ENCODE peak calls at places on chromosomes 7 and 10, in six cellular contexts. C is breast epithelium; T is CD8-positive, alpha-beta memory T cell; K is Peyer's patch; F is CD4-positive, CD25-positive, alpha-beta regulatory T cell; M is foreskin keratinocyte. O is an unnamed sample.

GRCh38 chr10:73814896-73815718 is 3.7 kb upstream of the NDST2 start:
- DNase-seq in K (no peak), F (no peak), T (no peak), M (no peak), C (no peak), O (no peak)

GRCh38 chr7:66281678-66282593 is 76.8 kb downstream of the TPST1 start:
- DNase-seq in M (peak; percentile 74), K (no peak), F (no peak), C (no peak), T (no peak), O (no peak)

GRCh38 chr10:77520995-77521394 is 116.6 kb downstream of the KCNMA1 start:
- DNase-seq in F (no peak), K (no peak), M (no peak), T (no peak), C (no peak), O (no peak)

GRCh38 chr10:69088801-69089501 is 1.0 kb downstream of the SRGN start:
- DNase-seq in M (no peak), F (peak; percentile 85), C (no peak), K (no peak), T (peak; percentile 70), O (no peak)

GRCh38 chr10:72250666-72251065 is 23.1 kb upstream of the DDIT4 start:
- DNase-seq in M (no peak), C (no peak), T (no peak), K (peak; percentile 64), F (no peak), O (no peak)

GRCh38 chr10:2111936-2112335 is 374.6 kb upstream of the ADARB2 start:
- DNase-seq in M (peak; percentile 100), F (no peak), C (no peak), K (no peak), T (no peak), O (no peak)

GRCh38 chr7:94588090-94588489 is 67.8 kb downstream of the SGCE start:
- DNase-seq in T (no peak), C (no peak), M (no peak), F (no peak), K (no peak), O (no peak)

GRCh38 chr7:43022008-43022407 is 89.8 kb downstream of the MRPL32 start:
- DNase-seq in C (no peak), M (no peak), T (no peak), F (no peak), K (no peak), O (no peak)

GRCh38 chr7:415646-416525 is 103.8 kb downstream of the PDGFA start:
- DNase-seq in F (no peak), K (no peak), T (peak; percentile 14), C (peak; percentile 45), M (no peak), O (no peak)

GRCh38 chr10:122492955-122493597 is 31.7 kb downstream of the HTRA1 start:
- DNase-seq in C (no peak), T (no peak), K (no peak), M (no peak), F (no peak), O (no peak)

GRCh38 chr10:118971876-118972275 is 57.6 kb upstream of the NANOS1 start:
- DNase-seq in C (no peak), K (no peak), M (no peak), T (no peak), F (no peak), O (no peak)

GRCh38 chr10:46234431-46235060 is 52.3 kb upstream of the ANTXRL start:
- DNase-seq in T (no peak), C (peak; percentile 35), M (no peak), F (no peak), K (peak; percentile 22), O (no peak)

GRCh38 chr7:3846738-3847137 is 545.7 kb downstream of the SDK1 start:
- DNase-seq in K (no peak), M (no peak), F (no peak), C (no peak), T (no peak), O (no peak)

GRCh38 chr10:61257956-61258496 is 195.2 kb downstream of the TMEM26 start:
- DNase-seq in M (no peak), F (no peak), K (no peak), T (no peak), C (no peak), O (no peak)

GRCh38 chr10:99513061-99513460 is 19.7 kb upstream of the NKX2-3 start:
- DNase-seq in T (no peak), K (no peak), C (no peak), M (no peak), F (no peak), O (no peak)

GRCh38 chr7:39073432-39073831 is 95.7 kb downstream of the POU6F2 start:
- DNase-seq in C (no peak), T (no peak), F (no peak), K (no peak), M (no peak), O (no peak)

GRCh38 chr10:119495061-119495505 is 47.4 kb downstream of the RGS10 start:
- DNase-seq in K (no peak), C (no peak), F (no peak), M (no peak), T (no peak), O (no peak)

GRCh38 chr10:95237376-95238170 is 43.5 kb downstream of the ACSM6 start:
- DNase-seq in T (no peak), M (no peak), C (no peak), F (no peak), K (no peak), O (no peak)

GRCh38 chr7:12299367-12299766 is 88.3 kb downstream of the TMEM106B start:
- DNase-seq in K (no peak), T (no peak), M (no peak), F (no peak), C (no peak), O (no peak)

GRCh38 chr7:36131026-36131425 is 22.0 kb upstream of the EEPD1 start:
- DNase-seq in K (no peak), M (no peak), C (no peak), F (no peak), T (no peak), O (no peak)

GRCh38 chr7:102273749-102274712 is 12.6 kb upstream of the SH2B2 start:
- DNase-seq in F (no peak), C (no peak), T (no peak), M (peak; percentile 71), K (peak; percentile 94), O (no peak)

GRCh38 chr7:72805526-72806494 is 22.2 kb downstream of the TYW1B start:
- DNase-seq in C (no peak), F (no peak), K (no peak), M (peak; percentile 78), T (no peak), O (no peak)

GRCh38 chr7:18495412-18496335 is at the start of gene HDAC9:
- DNase-seq in F (no peak), T (no peak), M (no peak), K (peak; percentile 72), C (no peak), O (no peak)
- H3K27ac ChIP-seq in F (peak within 1 kb of the TSS; percentile 37), T (no peak within 1 kb of the TSS), M (no peak within 1 kb of the TSS), K (peak within 1 kb of the TSS; percentile 33), C (no peak within 1 kb of the TSS), O (no peak within 1 kb of the TSS)

DNA sequence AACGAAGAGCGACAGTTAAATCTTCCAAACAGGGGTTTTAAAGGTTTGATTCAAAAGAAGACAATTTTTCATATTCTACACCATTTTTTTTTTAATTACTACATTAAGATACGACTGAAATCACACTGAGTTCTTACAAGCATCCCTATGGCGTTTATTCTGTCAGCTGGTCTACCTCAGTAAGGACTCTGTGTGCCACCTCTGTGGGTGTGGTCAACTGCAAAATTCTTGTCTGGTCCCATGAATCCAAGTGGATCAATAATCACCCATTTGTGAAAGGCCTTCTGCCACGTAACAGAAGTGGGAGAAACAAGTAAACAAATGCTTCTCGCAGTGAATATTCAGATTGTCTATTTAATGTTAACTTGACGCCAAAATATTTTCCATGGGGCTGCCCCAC is 104.1 kb downstream of the GRB10 start:
- DNase-seq in M (no peak), K (no peak), C (no peak), F (no peak), T (no peak), O (no peak)
- H3K27ac ChIP-seq in M (no peak overlapping the region), K (no peak overlapping the region), C (no peak overlapping the region), F (no peak overlapping the region), T (no peak overlapping the region), O (no peak overlapping the region)

DNA sequence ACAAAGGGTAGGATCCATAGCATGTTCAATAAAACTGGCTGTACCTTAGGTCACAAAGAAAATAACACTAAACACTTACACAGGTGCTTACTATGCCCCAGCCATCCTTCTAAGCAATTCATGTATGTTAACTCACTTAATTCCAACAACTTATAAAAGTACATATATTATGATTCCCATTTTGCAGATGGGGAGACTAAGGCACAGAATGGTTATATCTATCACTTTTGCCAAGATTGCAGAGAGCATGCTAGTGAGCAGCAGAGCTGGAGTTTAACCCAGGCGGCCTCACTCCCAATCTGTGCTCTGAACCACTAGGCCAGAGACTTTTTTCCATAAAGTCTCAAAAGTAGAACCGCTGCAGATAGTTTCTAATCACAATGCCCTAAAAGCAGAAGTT is 18.9 kb upstream of the UBN2 start:
- DNase-seq in F (no peak), K (no peak), C (no peak), M (no peak), T (no peak), O (no peak)
- H3K27ac ChIP-seq in F (no peak overlapping the region), K (no peak overlapping the region), C (no peak overlapping the region), M (no peak overlapping the region), T (no peak overlapping the region), O (no peak overlapping the region)

GRCh38 chr7:131554880-131555516 is 1.4 kb downstream of the PODXL start:
- DNase-seq in K (no peak), M (no peak), T (no peak), F (no peak), C (no peak), O (no peak)

GRCh38 chr7:131556912-131557457 is 557 bp upstream of the PODXL start:
- DNase-seq in T (no peak), F (no peak), M (no peak), K (no peak), C (no peak), O (no peak)

GRCh38 chr7:131553906-131554305 is 2.5 kb downstream of the PODXL start:
- DNase-seq in T (no peak), C (no peak), K (no peak), F (no peak), M (no peak), O (no peak)

GRCh38 chr7:131556055-131556911 is at the start of gene PODXL:
- DNase-seq in T (peak; percentile 64), K (peak; percentile 86), F (peak; percentile 44), M (no peak), C (no peak), O (peak; percentile 35)

DNA sequence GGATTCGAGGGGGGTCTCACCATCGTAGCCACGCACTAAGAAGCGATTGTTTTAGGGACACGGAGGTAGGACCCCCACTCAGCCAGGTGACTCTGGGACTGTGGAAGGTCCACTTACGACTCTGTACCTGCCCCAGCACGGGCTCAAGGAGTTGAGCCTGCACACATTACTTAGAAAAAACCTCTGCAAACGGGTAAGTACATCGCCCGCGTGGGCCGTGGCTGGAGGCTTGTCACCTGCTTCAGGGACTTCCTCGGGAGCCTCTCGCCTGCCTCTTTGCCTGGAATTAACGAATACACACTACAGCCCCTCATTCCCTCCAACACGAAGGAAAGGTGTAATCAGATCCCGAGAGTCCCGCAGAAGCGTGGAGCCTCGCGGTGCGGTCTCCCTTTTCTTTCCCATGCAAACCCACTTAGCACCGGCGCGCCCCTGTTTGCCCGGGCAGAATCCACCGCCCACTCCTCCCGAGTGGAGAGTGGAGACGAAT is 818 bp downstream of the PODXL start:
- DNase-seq in C (no peak), K (peak; percentile 50), T (no peak), M (no peak), F (no peak), O (no peak)
- H3K27ac ChIP-seq in C (peak overlapping the region; percentile 79), K (no peak overlapping the region), T (no peak overlapping the region), M (no peak overlapping the region), F (no peak overlapping the region), O (no peak overlapping the region)

GRCh38 chr10:133276100-133276434 is 601 bp downstream of the ADAM8 start:
- DNase-seq in C (no peak), K (no peak), F (no peak), M (no peak), T (no peak), O (no peak)
- H3K27ac ChIP-seq in C (no peak overlapping the region), K (peak overlapping the region; percentile 71), F (peak overlapping the region; percentile 95), M (peak overlapping the region; percentile 97), T (peak overlapping the region; percentile 93), O (peak overlapping the region; percentile 86)